ENCODE peak calls at places on chromosomes 13 and 19, in ten cellular contexts. T is psoas muscle; O is SJSA1; V is NAMALWA; X is lower leg skin; N is progenitor cell of endocrine pancreas; R is stimulated activated CD8-positive, alpha-beta memory T cell treated with anti-CD3 and anti-CD28 coated beads, Interleukin-4, amount 100 ng/mL, for 4 hours; Y is RWPE1; M is T47D; B is activated CD4-positive, alpha-beta T cell treated with anti-CD3 and anti-CD28 coated beads for 24 hours. H is an unnamed sample.

GRCh38 chr13:30037306-30037705 is 186.9 kb upstream of the UBL3 start:
- DNase-seq in T (no peak), O (no peak), V (no peak), X (no peak), N (no peak), R (no peak), Y (no peak), M (no peak), B (no peak), H (no peak)

GRCh38 chr19:11887618-11888531 is at the start of gene ZNF69:
- DNase-seq in T (peak), O (peak), V (peak), X (peak), N (peak), R (peak), Y (no peak), M (peak), B (peak), H (no peak)

GRCh38 chr19:38705197-38706019 is 38.9 kb downstream of the CAPN12 start:
- DNase-seq in T (no peak), O (no peak), V (no peak), X (no peak), N (no peak), R (no peak), Y (no peak), M (no peak), B (no peak), H (no peak)

GRCh38 chr13:110310541-110311491 is 3.7 kb downstream of the COL4A2 start:
- DNase-seq in T (no peak), O (peak), V (no peak), X (peak), N (no peak), R (no peak), Y (no peak), M (no peak), B (no peak), H (no peak)

GRCh38 chr13:102816633-102817032 is 17.7 kb downstream of the BIVM start:
- DNase-seq in T (no peak), O (no peak), V (no peak), X (no peak), N (no peak), R (no peak), Y (no peak), M (no peak), B (no peak), H (no peak)

GRCh38 chr19:11130824-11131455 is 24.6 kb downstream of the SPC24 start:
- DNase-seq in T (peak), O (peak), V (peak), X (peak), N (peak), R (peak), Y (peak), M (peak), B (peak), H (no peak)

GRCh38 chr13:44379885-44380284 is 6.3 kb downstream of the SERP2 start:
- DNase-seq in T (no peak), O (no peak), V (no peak), X (no peak), N (no peak), R (no peak), Y (no peak), M (no peak), B (no peak), H (no peak)

GRCh38 chr19:42528354-42529247 is at the start of gene CEACAM1:
- DNase-seq in T (no peak), O (peak), V (no peak), X (peak), N (no peak), R (no peak), Y (peak), M (peak), B (peak), H (no peak)

GRCh38 chr19:51807111-51807701 is 12.2 kb downstream of the FPR3 start:
- DNase-seq in T (no peak), O (no peak), V (no peak), X (no peak), N (no peak), R (no peak), Y (no peak), M (peak), B (no peak), H (no peak)

GRCh38 chr13:29909975-29910674 is 59.7 kb upstream of the UBL3 start:
- DNase-seq in T (peak), O (no peak), V (no peak), X (peak), N (no peak), R (no peak), Y (peak), M (no peak), B (no peak), H (no peak)

GRCh38 chr19:4877753-4878490 is 10.5 kb upstream of the PLIN3 start:
- DNase-seq in T (peak), O (peak), V (no peak), X (no peak), N (no peak), R (no peak), Y (no peak), M (no peak), B (no peak), H (no peak)

GRCh38 chr13:91652389-91652788 is 254.0 kb downstream of the GPC5 start:
- DNase-seq in T (no peak), O (no peak), V (no peak), X (no peak), N (no peak), R (no peak), Y (peak), M (no peak), B (no peak), H (no peak)

GRCh38 chr13:105814219-105814901 is 721.1 kb downstream of the EFNB2 start:
- DNase-seq in T (no peak), O (no peak), V (no peak), X (no peak), N (no peak), R (no peak), Y (peak), M (peak), B (no peak), H (peak)

GRCh38 chr19:16376241-16376640 is 51.6 kb downstream of the KLF2 start:
- DNase-seq in T (peak), O (no peak), V (no peak), X (no peak), N (no peak), R (no peak), Y (no peak), M (no peak), B (no peak), H (no peak)

GRCh38 chr19:15260939-15261338 is 28.7 kb upstream of the EPHX3 start:
- DNase-seq in T (no peak), O (no peak), V (peak), X (no peak), N (no peak), R (no peak), Y (no peak), M (peak), B (no peak), H (no peak)

GRCh38 chr19:57269515-57270250 is 10.6 kb upstream of the ZNF460 start:
- DNase-seq in T (no peak), O (no peak), V (peak), X (no peak), N (no peak), R (no peak), Y (peak), M (no peak), B (no peak), H (no peak)

GRCh38 chr13:80113714-80114454 is 227.0 kb downstream of the SPRY2 start:
- DNase-seq in T (no peak), O (no peak), V (no peak), X (no peak), N (no peak), R (no peak), Y (no peak), M (no peak), B (no peak), H (no peak)

GRCh38 chr13:77733674-77734073 is 36.2 kb downstream of the SLAIN1 start:
- DNase-seq in T (no peak), O (no peak), V (no peak), X (no peak), N (no peak), R (no peak), Y (no peak), M (no peak), B (no peak), H (no peak)

GRCh38 chr13:95341441-95341840 is 40.2 kb upstream of the ABCC4 start:
- DNase-seq in T (no peak), O (no peak), V (no peak), X (no peak), N (no peak), R (no peak), Y (no peak), M (no peak), B (no peak), H (no peak)

GRCh38 chr19:44757735-44758505 is 9.4 kb downstream of the BCL3 start:
- DNase-seq in T (peak), O (no peak), V (no peak), X (no peak), N (peak), R (no peak), Y (no peak), M (no peak), B (no peak), H (no peak)

GRCh38 chr13:75628811-75629210 is 7.3 kb upstream of the LMO7 start:
- DNase-seq in T (no peak), O (no peak), V (no peak), X (no peak), N (no peak), R (no peak), Y (no peak), M (no peak), B (no peak), H (no peak)

GRCh38 chr13:113670541-113670940 is 3.5 kb downstream of the GRK1 start:
- DNase-seq in T (peak), O (peak), V (no peak), X (peak), N (no peak), R (no peak), Y (no peak), M (no peak), B (no peak), H (no peak)

GRCh38 chr13:39820606-39821005 is 165.1 kb downstream of the COG6 start:
- DNase-seq in T (no peak), O (no peak), V (no peak), X (no peak), N (no peak), R (no peak), Y (no peak), M (no peak), B (no peak), H (no peak)

GRCh38 chr19:18112989-18113478 is 15.5 kb downstream of the MAST3 start:
- DNase-seq in T (peak), O (peak), V (peak), X (peak), N (peak), R (peak), Y (peak), M (peak), B (peak), H (no peak)

GRCh38 chr13:61148691-61149332 is 266.8 kb downstream of the PCDH20 start:
- DNase-seq in T (no peak), O (no peak), V (no peak), X (no peak), N (no peak), R (no peak), Y (no peak), M (no peak), B (no peak), H (no peak)

GRCh38 chr13:112477070-112477619 is 101.0 kb downstream of the SPACA7 start:
- DNase-seq in T (no peak), O (no peak), V (no peak), X (no peak), N (no peak), R (no peak), Y (no peak), M (no peak), B (no peak), H (no peak)